ENCODE peak calls at places on chromosomes 4 and X, in eight cellular contexts. M is fibroblast of lung, U is DND-41, O is mammary epithelial cell, K is K562, W is SK-N-SH, J is hepatocyte, T is Karpas-422. E is an unnamed sample. For H3K79me2, the result is how much of the 10 kb centered on the place peaks cover.

GRCh38 chr4:68074397-68074796 is 55.3 kb downstream of the TMPRSS11F start:
- DNase-seq in U (no peak), J (no peak), O (peak), M (no peak), T (peak), K (no peak), W (no peak), E (no peak)

GRCh38 chr4:118344801-118345200 is 8.0 kb downstream of the PRSS12 start:
- DNase-seq in J (no peak), W (no peak), U (no peak), K (no peak), M (no peak), O (peak), T (no peak), E (no peak)

GRCh38 chr4:95694411-95694810 is 145.5 kb upstream of the PDHA2 start:
- DNase-seq in O (peak), U (no peak), T (no peak), J (no peak), M (no peak), K (no peak), W (no peak), E (no peak)

GRCh38 chr4:14529653-14530052 is 472.6 kb upstream of the CPEB2 start:
- DNase-seq in J (peak), U (no peak), T (no peak), W (no peak), M (peak), K (no peak), O (no peak), E (peak)

GRCh38 chr4:107862658-107863057 is 37.9 kb downstream of the SGMS2 start:
- DNase-seq in O (peak), M (peak), K (no peak), J (peak), W (no peak), T (no peak), U (no peak), E (peak)

GRCh38 chrX:23661671-23662070 is 5.6 kb upstream of the PRDX4 start:
- DNase-seq in K (no peak), J (no peak), M (peak), U (no peak), W (no peak), T (no peak), O (no peak), E (no peak)

GRCh38 chr4:21367567-21367966 is 581.0 kb downstream of the KCNIP4 start:
- DNase-seq in J (no peak), U (no peak), K (no peak), T (no peak), W (no peak), O (no peak), M (no peak), E (no peak)

GRCh38 chr4:103204114-103204513 is 6.0 kb upstream of the CENPE start:
- DNase-seq in O (peak), K (no peak), U (no peak), W (peak), J (no peak), T (peak), M (no peak), E (peak)

GRCh38 chrX:120781416-120781815 is 94.2 kb downstream of the CT47B1 start:
- DNase-seq in J (no peak), W (no peak), K (no peak), O (no peak), U (no peak), M (peak), T (no peak), E (no peak)

GRCh38 chr4:18795794-18796193 is 774.2 kb upstream of the LCORL start:
- DNase-seq in K (no peak), W (no peak), J (no peak), U (no peak), T (no peak), O (no peak), M (no peak), E (no peak)

GRCh38 chrX:105664243-105664642 is 158.1 kb upstream of the NRK start:
- DNase-seq in M (no peak), W (no peak), J (no peak), O (no peak), U (no peak), K (no peak), T (no peak), E (no peak)

GRCh38 chr4:164440196-164440595 is 313.7 kb upstream of the SMIM31 start:
- DNase-seq in W (no peak), J (no peak), M (peak), U (no peak), K (no peak), O (peak), T (no peak), E (peak)

GRCh38 chr4:186554485-186554884 is 882 bp downstream of the MTNR1A start:
- DNase-seq in U (no peak), O (peak), K (no peak), T (no peak), W (no peak), M (peak), J (peak), E (peak)

GRCh38 chr4:185219551-185220344 is 10.3 kb downstream of the SNX25 start:
- DNase-seq in W (no peak), J (peak), O (no peak), T (peak), K (no peak), U (no peak), M (peak), E (no peak)

GRCh38 chr4:14908635-14909034 is 93.6 kb upstream of the CPEB2 start:
- DNase-seq in M (peak), T (no peak), J (no peak), O (peak), U (no peak), K (no peak), W (no peak), E (peak)

GRCh38 chr4:119040711-119041185 is 94.9 kb upstream of the MYOZ2 start:
- DNase-seq in U (no peak), W (no peak), M (peak), J (no peak), T (no peak), K (no peak), O (peak), E (peak)

GRCh38 chr4:44978035-44978434 is 251.7 kb upstream of the GNPDA2 start:
- DNase-seq in K (no peak), U (no peak), J (no peak), T (no peak), W (no peak), M (no peak), O (no peak), E (no peak)

GRCh38 chrX:112259375-112259774 is 176.8 kb upstream of the TRPC5 start:
- DNase-seq in W (no peak), J (no peak), T (no peak), M (no peak), K (no peak), O (no peak), U (no peak), E (no peak)

GRCh38 chr4:60805500-60806313 is 394.4 kb upstream of the ADGRL3 start:
- DNase-seq in M (peak), T (peak), J (peak), K (no peak), U (no peak), O (peak), W (peak), E (peak)

GRCh38 chr4:679571-680083 is 5.3 kb downstream of the MYL5 start:
- DNase-seq in T (no peak), O (no peak), W (no peak), U (no peak), J (no peak), K (no peak), M (no peak), E (no peak)

GRCh38 chr4:45437381-45437780 is 686.5 kb downstream of the GABRG1 start:
- DNase-seq in J (no peak), W (no peak), K (no peak), O (peak), M (no peak), T (no peak), U (no peak), E (no peak)

GRCh38 chr4:104429150-104429741 is 65.4 kb downstream of the CXXC4 start:
- DNase-seq in M (peak), U (no peak), W (no peak), O (no peak), T (no peak), K (no peak), J (no peak), E (no peak)

GRCh38 chr4:176660561-176660960 is 132.2 kb downstream of the VEGFC start:
- DNase-seq in T (no peak), M (no peak), O (no peak), K (no peak), J (no peak), W (no peak), U (no peak), E (peak)

GRCh38 chrX:30308263-30309138 is 689 bp downstream of the NR0B1 start:
- DNase-seq in M (no peak), T (no peak), W (peak), U (no peak), J (peak), K (no peak), O (no peak), E (no peak)

GRCh38 chr4:7699040-7699439 is 240.6 kb downstream of the AFAP1 start:
- DNase-seq in O (peak), M (peak), U (no peak), W (peak), K (no peak), J (peak), T (no peak), E (no peak)

GRCh38 chr4:80694178-80694577 is 336.3 kb upstream of the BMP3 start:
- DNase-seq in M (peak), J (no peak), W (no peak), U (no peak), O (peak), K (no peak), T (no peak), E (peak)

GRCh38 chr4:82896755-82897154 is 3.8 kb upstream of the THAP9 start:
- DNase-seq in T (no peak), U (no peak), O (no peak), K (no peak), M (no peak), W (no peak), J (no peak), E (no peak)
- H3K79me2 ChIP-seq in T (half or more), U (half or more), O (half or more), K (half or more), M (under half), W (half or more), J (half or more), E (half or more)

DNA sequence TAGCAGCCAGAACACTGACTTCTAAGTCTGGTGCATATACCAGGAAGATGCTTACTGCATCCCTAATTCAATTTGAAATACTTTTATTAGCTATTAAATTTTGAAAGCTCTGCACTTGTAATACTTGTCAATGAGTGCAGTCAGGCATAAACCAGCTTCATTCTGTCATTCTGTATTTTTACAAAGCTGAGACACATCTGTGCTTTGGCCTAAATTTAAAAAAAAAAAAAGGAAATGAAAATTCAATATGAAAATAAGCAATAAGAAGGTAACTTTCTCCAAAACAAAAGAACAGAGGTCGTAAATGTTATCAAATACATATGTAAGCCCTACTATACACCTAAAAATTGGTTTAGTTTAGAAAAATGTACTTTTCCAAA is 7.0 kb downstream of the SMIM14 start:
- DNase-seq in J (no peak), W (no peak), K (no peak), O (no peak), M (no peak), U (no peak), T (peak), E (no peak)
- H3K79me2 ChIP-seq in J (half or more), W (under half), K (under half), O (under half), M (under half), U (under half), T (under half), E (under half)

DNA sequence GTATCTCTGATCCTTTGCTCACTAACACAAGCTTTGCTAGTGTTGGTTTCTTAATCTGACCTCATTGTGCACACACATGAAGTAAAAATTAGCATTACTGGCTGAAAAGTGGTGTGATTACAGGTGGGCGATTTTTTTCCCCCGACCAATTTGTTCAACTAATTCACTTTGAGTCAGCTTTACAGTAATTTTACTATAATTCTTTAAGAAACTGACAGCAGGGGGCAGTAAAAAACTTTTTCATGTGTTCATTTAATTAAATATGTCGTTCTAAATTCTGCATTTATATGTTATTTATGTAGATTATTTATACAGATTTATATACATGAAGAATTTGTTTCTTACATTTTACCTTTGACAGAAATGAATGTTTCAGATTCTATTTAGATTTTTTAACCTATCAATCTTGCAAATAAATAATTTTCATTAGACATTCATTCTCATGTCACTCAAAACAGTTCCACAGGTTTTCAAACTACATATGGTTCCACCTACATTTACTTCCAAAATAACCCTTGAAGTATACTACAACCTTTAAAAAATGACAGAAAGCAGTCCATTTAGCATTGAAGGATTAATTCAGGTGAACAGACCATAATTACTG is 17.5 kb downstream of the PALLD start:
- DNase-seq in M (peak), U (no peak), O (peak), K (no peak), J (peak), T (peak), W (peak), E (peak)
- H3K79me2 ChIP-seq in M (under half), U (under half), O (under half), K (under half), J (under half), T (under half), W (under half), E (under half)

GRCh38 chrX:51484616-51485015 is 11.8 kb downstream of the NUDT11 start:
- DNase-seq in T (no peak), J (no peak), K (no peak), O (no peak), U (no peak), W (no peak), M (no peak), E (no peak)
- H3K79me2 ChIP-seq in T (under half), J (under half), K (under half), O (under half), U (under half), W (under half), M (under half), E (under half)

GRCh38 chrX:47143894-47144625 is 442 bp downstream of the NDUFB11 start:
- DNase-seq in U (no peak), T (peak), K (peak), O (no peak), M (no peak), J (peak), W (peak), E (no peak)

GRCh38 chrX:47144626-47145407 is at the start of the genes NDUFB11 and RBM10:
- DNase-seq in K (peak), W (peak), O (peak), M (peak), J (peak), U (peak), T (peak), E (peak)

GRCh38 chrX:47146121-47146935 is 1.3 kb downstream of the RBM10 start:
- DNase-seq in M (no peak), W (no peak), U (peak), J (no peak), O (no peak), K (no peak), T (no peak), E (no peak)

GRCh38 chrX:47146936-47147859 is 2.2 kb downstream of the RBM10 start:
- DNase-seq in O (no peak), M (no peak), J (no peak), K (no peak), W (no peak), T (no peak), U (no peak), E (no peak)

DNA sequence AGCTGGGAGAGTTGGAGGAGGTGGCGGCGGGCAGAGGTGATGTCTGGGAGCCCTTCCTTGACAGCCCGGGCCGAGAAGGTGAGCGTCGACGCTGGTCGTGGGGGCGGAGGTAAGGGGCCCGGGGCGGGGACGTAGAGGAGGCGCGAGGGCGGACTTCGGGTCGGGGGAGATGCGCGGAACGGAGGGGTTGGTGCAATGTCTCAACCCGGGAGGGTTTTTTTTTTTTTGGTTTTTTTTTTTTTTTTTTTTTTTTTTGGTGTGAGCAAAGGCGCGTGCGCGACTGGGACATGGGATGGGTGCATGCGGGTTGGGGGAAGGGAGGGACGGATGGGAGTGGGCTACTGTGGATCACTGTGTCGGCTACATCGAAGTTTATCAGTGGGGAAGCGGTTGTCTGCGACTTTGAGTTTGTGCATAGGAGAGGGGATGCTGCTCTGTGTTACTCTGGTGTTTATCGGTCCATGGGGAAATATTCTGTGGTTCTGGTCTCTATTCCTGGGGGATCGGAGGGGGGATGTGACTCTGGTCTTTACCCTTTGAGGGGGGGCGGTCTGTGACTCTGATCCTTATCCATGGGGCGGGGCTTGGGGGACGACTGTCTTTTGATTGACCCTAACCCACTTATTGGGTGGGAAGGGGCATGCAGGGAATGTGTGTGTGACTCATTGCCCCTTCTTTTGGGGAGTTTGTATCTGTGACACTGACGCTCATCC is 543 bp downstream of the RBM10 start:
- DNase-seq in M (no peak), K (peak), J (no peak), T (peak), O (no peak), W (peak), U (peak), E (no peak)
- H3K79me2 ChIP-seq in M (half or more), K (half or more), J (half or more), T (half or more), O (half or more), W (half or more), U (half or more), E (half or more)

GRCh38 chrX:110454336-110454735 is 95.7 kb downstream of the RTL9 start:
- DNase-seq in O (no peak), T (no peak), M (no peak), J (no peak), K (no peak), W (no peak), U (no peak), E (no peak)
- H3K79me2 ChIP-seq in O (under half), T (under half), M (under half), J (under half), K (under half), W (under half), U (under half), E (under half)

GRCh38 chrX:1443496-1444075 is 9.1 kb downstream of the ASMTL start:
- DNase-seq in U (peak), M (no peak), W (no peak), K (no peak), O (no peak), J (no peak), T (no peak), E (no peak)

GRCh38 chrX:1448793-1449580 is 3.7 kb downstream of the ASMTL start:
- DNase-seq in K (no peak), O (no peak), T (no peak), M (no peak), U (no peak), J (no peak), W (no peak), E (no peak)

GRCh38 chrX:1442724-1443367 is 9.9 kb downstream of the ASMTL start:
- DNase-seq in W (no peak), J (no peak), K (no peak), T (no peak), O (no peak), M (no peak), U (peak), E (no peak)

GRCh38 chrX:1442016-1442665 is 10.6 kb downstream of the ASMTL start:
- DNase-seq in T (no peak), W (no peak), K (no peak), U (peak), O (no peak), M (no peak), J (no peak), E (no peak)

GRCh38 chrX:1444896-1445480 is 7.7 kb downstream of the ASMTL start:
- DNase-seq in M (no peak), W (no peak), O (no peak), J (no peak), K (no peak), U (peak), T (no peak), E (no peak)
- H3K79me2 ChIP-seq in M (under half), W (under half), O (under half), J (under half), K (under half), U (half or more), T (half or more), E (under half)